ENCODE peak calls at places on chromosomes 12 and 14, in eight cellular contexts. R, X, P, H, E, F, T and D are unnamed samples.

GRCh38 chr12:107238276-107238675 is 144.9 kb upstream of the CRY1 start:
- DNase-seq in X (no peak), T (no peak), H (peak), F (no peak), E (no peak), P (no peak), R (no peak), D (peak)

GRCh38 chr12:39048395-39048794 is 143.0 kb upstream of the CPNE8 start:
- DNase-seq in R (no peak), H (no peak), E (no peak), T (no peak), F (no peak), X (no peak), P (no peak), D (no peak)

GRCh38 chr12:30908389-30909087 is 18.0 kb upstream of the TSPAN11 start:
- DNase-seq in P (no peak), T (no peak), R (no peak), E (peak), F (no peak), H (peak), X (no peak), D (peak)

GRCh38 chr12:73383584-73384229 is 1111.5 kb downstream of the TRHDE start:
- DNase-seq in P (no peak), H (no peak), F (no peak), X (no peak), T (no peak), R (no peak), E (no peak), D (no peak)

GRCh38 chr12:115467531-115467930 is 783.6 kb upstream of the TBX3 start:
- DNase-seq in H (no peak), P (no peak), F (no peak), R (no peak), X (no peak), T (no peak), E (no peak), D (no peak)

GRCh38 chr12:51907083-51907863 is at the start of gene ACVRL1:
- DNase-seq in T (peak), H (no peak), P (no peak), X (no peak), F (no peak), E (peak), R (no peak), D (peak)

GRCh38 chr12:116423053-116423452 is 136.1 kb upstream of the MAP1LC3B2 start:
- DNase-seq in T (no peak), E (peak), R (no peak), F (no peak), X (no peak), P (no peak), H (peak), D (no peak)

GRCh38 chr12:89889051-89889450 is 180.4 kb upstream of the ATP2B1 start:
- DNase-seq in R (no peak), H (peak), X (no peak), P (no peak), E (peak), F (no peak), T (no peak), D (peak)

GRCh38 chr14:99133563-99134332 is 138.2 kb downstream of the BCL11B start:
- DNase-seq in T (no peak), F (no peak), X (no peak), R (no peak), P (no peak), E (no peak), H (no peak), D (no peak)

GRCh38 chr12:116713529-116713928 is 24.3 kb downstream of the SPRING1 start:
- DNase-seq in X (no peak), R (no peak), E (no peak), P (no peak), H (no peak), F (no peak), T (no peak), D (no peak)

GRCh38 chr12:94127239-94128131 is 20.9 kb upstream of the PLXNC1 start:
- DNase-seq in H (no peak), R (no peak), X (no peak), F (no peak), E (no peak), P (no peak), T (no peak), D (no peak)

GRCh38 chr12:88529531-88530488 is 50.5 kb downstream of the KITLG start:
- DNase-seq in H (peak), P (no peak), R (no peak), F (no peak), T (no peak), E (no peak), X (no peak), D (peak)

GRCh38 chr14:95300697-95301526 is 18.8 kb downstream of the CLMN start:
- DNase-seq in R (no peak), E (no peak), P (no peak), F (no peak), T (no peak), H (no peak), X (no peak), D (no peak)

GRCh38 chr12:78271546-78271945 is 440.9 kb downstream of the NAV3 start:
- DNase-seq in E (peak), H (no peak), R (no peak), X (no peak), P (no peak), T (no peak), F (no peak), D (no peak)

GRCh38 chr14:93464271-93464670 is 33.5 kb downstream of the UNC79 start:
- DNase-seq in F (no peak), H (no peak), E (no peak), P (no peak), R (no peak), X (no peak), T (no peak), D (no peak)

GRCh38 chr14:21527320-21527679 is 1.2 kb upstream of the SALL2 start:
- DNase-seq in E (no peak), X (no peak), P (no peak), R (no peak), T (no peak), H (no peak), F (no peak), D (no peak)

GRCh38 chr14:20798932-20799331 is 3.7 kb downstream of the RNASE1 start:
- DNase-seq in P (no peak), X (no peak), H (no peak), F (no peak), T (no peak), E (no peak), R (no peak), D (no peak)

GRCh38 chr14:55707365-55707804 is 127.4 kb downstream of the KTN1 start:
- DNase-seq in H (peak), F (no peak), E (peak), P (no peak), R (peak), X (peak), T (no peak), D (peak)

GRCh38 chr12:53454710-53455109 is 2.8 kb downstream of the PCBP2 start:
- DNase-seq in P (no peak), E (no peak), X (no peak), T (no peak), F (no peak), R (no peak), H (no peak), D (no peak)

GRCh38 chr14:82501554-82501953 is 967.9 kb upstream of the SEL1L start:
- DNase-seq in X (no peak), F (no peak), P (no peak), E (no peak), T (no peak), H (no peak), R (no peak), D (no peak)

GRCh38 chr14:19918553-19919264 is 1.7 kb upstream of the OR4K5 start:
- DNase-seq in R (no peak), F (no peak), P (no peak), T (no peak), X (no peak), E (no peak), H (no peak), D (no peak)

GRCh38 chr14:70692210-70692609 is 50.5 kb downstream of the TTC9 start:
- DNase-seq in E (no peak), X (no peak), T (no peak), R (no peak), H (no peak), P (no peak), F (no peak), D (no peak)

GRCh38 chr14:34322940-34323418 is 139.1 kb downstream of the SPTSSA start:
- DNase-seq in H (peak), T (peak), P (peak), E (peak), R (peak), F (no peak), X (peak), D (peak)

GRCh38 chr14:77141592-77142288 is at the start of gene ZDHHC22:
- DNase-seq in R (peak), P (no peak), F (no peak), E (no peak), X (no peak), T (no peak), H (no peak), D (peak)

GRCh38 chr12:77553976-77554619 is 276.6 kb upstream of the NAV3 start:
- DNase-seq in P (no peak), X (peak), E (no peak), F (no peak), T (no peak), R (no peak), H (no peak), D (no peak)

GRCh38 chr14:64671591-64671990 is 32.6 kb upstream of the PLEKHG3 start:
- DNase-seq in T (no peak), E (peak), P (no peak), F (no peak), R (peak), X (peak), H (peak), D (peak)

GRCh38 chr12:112855375-112855774 is 51.4 kb upstream of the OAS1 start:
- DNase-seq in R (peak), T (no peak), P (no peak), X (no peak), H (no peak), F (no peak), E (no peak), D (no peak)

GRCh38 chr12:106101798-106102197 is 37.0 kb downstream of the NUAK1 start:
- DNase-seq in T (no peak), E (no peak), P (no peak), X (no peak), F (no peak), H (no peak), R (no peak), D (no peak)

GRCh38 chr12:81212996-81213696 is 135.3 kb downstream of the ACSS3 start:
- DNase-seq in E (peak), P (no peak), T (no peak), X (no peak), H (no peak), F (no peak), R (no peak), D (no peak)

GRCh38 chr14:97994020-97994531 is 1196.9 kb downstream of the VRK1 start:
- DNase-seq in R (no peak), T (no peak), F (no peak), E (no peak), P (no peak), X (peak), H (no peak), D (no peak)

GRCh38 chr12:15756822-15757221 is 32.4 kb downstream of the EPS8 start:
- DNase-seq in R (no peak), T (no peak), E (peak), F (no peak), X (no peak), H (no peak), P (no peak), D (no peak)

GRCh38 chr12:99311373-99311772 is 336.2 kb upstream of the GARIN6 start:
- DNase-seq in H (no peak), P (no peak), F (no peak), R (no peak), T (no peak), X (no peak), E (no peak), D (no peak)

GRCh38 chr12:125100551-125101434 is 35.6 kb downstream of the AACS start:
- DNase-seq in X (no peak), F (no peak), E (no peak), T (no peak), R (peak), P (no peak), H (no peak), D (no peak)